ENCODE peak calls at places on chromosomes 12 and 14, in five cellular contexts. O, A, Z, W and Q are unnamed samples. For H3K9me3, the result is how much of the 10 kb centered on the place peaks cover.

GRCh38 chr12:86741531-86741930 is 485.3 kb upstream of the MGAT4C start:
- DNase-seq in Z (no peak), A (no peak), W (no peak), O (no peak), Q (no peak)

GRCh38 chr12:14554281-14555008 is 13.2 kb downstream of the PLBD1 start:
- DNase-seq in A (no peak), O (no peak), Z (no peak), W (peak), Q (no peak)

GRCh38 chr12:121767525-121768016 is 25.9 kb downstream of the RHOF start:
- DNase-seq in O (no peak), W (no peak), Z (peak), A (no peak), Q (peak)

GRCh38 chr12:96171905-96172304 is 22.3 kb upstream of the ELK3 start:
- DNase-seq in Z (no peak), A (no peak), O (no peak), W (no peak), Q (no peak)

GRCh38 chr14:49992036-49992435 is 99.2 kb downstream of the ARF6 start:
- DNase-seq in Z (no peak), W (no peak), A (no peak), O (no peak), Q (no peak)

GRCh38 chr14:56180754-56181542 is 62.7 kb downstream of the PELI2 start:
- DNase-seq in W (no peak), O (no peak), Z (no peak), A (no peak), Q (no peak)

GRCh38 chr14:24911324-24912095 is 138.4 kb downstream of the STXBP6 start:
- DNase-seq in W (peak), Z (peak), O (no peak), A (no peak), Q (no peak)

GRCh38 chr14:87745507-87746118 is 247.4 kb downstream of the GALC start:
- DNase-seq in W (peak), O (peak), Z (no peak), A (no peak), Q (peak)

GRCh38 chr12:123830675-123831074 is 68.6 kb downstream of the DNAH10 start:
- DNase-seq in W (no peak), A (no peak), Z (no peak), O (no peak), Q (no peak)
- H3K9me3 ChIP-seq in W (under half), A (under half), Z (under half), O (under half), Q (under half)

GRCh38 chr12:73185403-73185802 is 913.2 kb downstream of the TRHDE start:
- DNase-seq in A (no peak), W (no peak), Z (no peak), O (no peak), Q (no peak)
- H3K9me3 ChIP-seq in A (under half), W (under half), Z (under half), O (under half), Q (under half)

GRCh38 chr12:17478908-17479673 is 610.9 kb downstream of the RERGL start:
- DNase-seq in Z (no peak), O (no peak), W (no peak), A (no peak), Q (no peak)
- H3K9me3 ChIP-seq in Z (under half), O (under half), W (under half), A (under half), Q (under half)

GRCh38 chr12:34393086-34393820 is 371.0 kb downstream of the ALG10 start:
- DNase-seq in Z (no peak), W (no peak), A (peak), O (no peak), Q (no peak)
- H3K9me3 ChIP-seq in Z (under half), W (half or more), A (under half), O (under half), Q (under half)

GRCh38 chr14:85010186-85010585 is 519.8 kb upstream of the FLRT2 start:
- DNase-seq in O (no peak), W (peak), Z (no peak), A (no peak), Q (no peak)
- H3K9me3 ChIP-seq in O (under half), W (under half), Z (under half), A (under half), Q (under half)

GRCh38 chr14:71834308-71835204 is 97.7 kb upstream of the RGS6 start:
- DNase-seq in Z (no peak), A (no peak), O (no peak), W (no peak), Q (no peak)
- H3K9me3 ChIP-seq in Z (under half), A (under half), O (under half), W (under half), Q (under half)

GRCh38 chr12:132294121-132295034 is 35.0 kb downstream of the GALNT9 start:
- DNase-seq in W (no peak), Z (no peak), A (no peak), O (no peak), Q (no peak)
- H3K9me3 ChIP-seq in W (under half), Z (under half), A (under half), O (under half), Q (under half)

DNA sequence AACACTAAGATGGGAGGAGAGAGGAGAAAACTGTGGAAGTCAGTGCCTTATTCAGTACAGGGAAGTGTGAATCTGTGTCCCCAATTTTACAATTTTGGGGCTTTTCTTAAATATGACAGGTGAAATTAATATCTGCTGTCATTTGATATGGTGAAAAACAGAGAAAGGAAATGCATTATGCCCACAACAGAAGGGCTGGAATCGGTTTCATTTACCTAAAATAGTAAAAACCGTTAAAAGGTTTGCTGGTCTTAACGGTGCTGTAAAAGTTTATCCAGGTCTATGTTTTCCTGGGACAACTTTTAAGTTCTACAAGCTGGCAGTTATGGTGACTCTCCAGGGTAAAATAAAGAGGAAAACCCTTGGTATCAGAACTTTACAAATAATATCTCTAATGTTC is 310.8 kb downstream of the FUT8 start:
- DNase-seq in Z (no peak), O (no peak), A (no peak), W (no peak), Q (no peak)
- H3K9me3 ChIP-seq in Z (under half), O (under half), A (under half), W (under half), Q (under half)